ENCODE peak calls at places on chromosomes 4 and X, in six cellular contexts. H, Q, A, O, U and V are unnamed samples.

GRCh38 chrX:30220646-30221045 is 5.3 kb downstream of the MAGEB2 start:
- DNase-seq in H (no peak), Q (no peak), A (no peak), O (no peak), U (no peak), V (no peak)

GRCh38 chrX:148333989-148334388 is 166.4 kb upstream of the AFF2 start:
- DNase-seq in H (no peak), Q (peak), A (no peak), O (no peak), U (no peak), V (no peak)

GRCh38 chrX:17294561-17294960 is 80.4 kb upstream of the NHS start:
- DNase-seq in H (no peak), Q (no peak), A (no peak), O (no peak), U (no peak), V (no peak)

GRCh38 chrX:40282901-40283674 is 185.3 kb upstream of the BCOR start:
- DNase-seq in H (no peak), Q (no peak), A (no peak), O (no peak), U (no peak), V (no peak)

GRCh38 chrX:12434493-12434892 is 296.2 kb downstream of the FRMPD4 start:
- DNase-seq in H (no peak), Q (no peak), A (no peak), O (no peak), U (no peak), V (no peak)

GRCh38 chr4:6471303-6472007 is 959 bp downstream of the PPP2R2C start:
- DNase-seq in H (no peak), Q (no peak), A (peak), O (no peak), U (no peak), V (no peak)

GRCh38 chr4:26542996-26543395 is 40.9 kb upstream of the TBC1D19 start:
- DNase-seq in H (no peak), Q (no peak), A (no peak), O (no peak), U (no peak), V (no peak)

GRCh38 chr4:157655101-157655818 is 434.7 kb downstream of the GRIA2 start:
- DNase-seq in H (no peak), Q (no peak), A (no peak), O (no peak), U (no peak), V (no peak)

GRCh38 chrX:74593593-74593992 is 20.8 kb downstream of the RLIM start:
- DNase-seq in H (no peak), Q (no peak), A (no peak), O (no peak), U (no peak), V (no peak)

GRCh38 chrX:48890296-48890925 is 7.2 kb downstream of the TIMM17B start:
- DNase-seq in H (no peak), Q (no peak), A (peak), O (no peak), U (no peak), V (no peak)

GRCh38 chrX:18899796-18900380 is 84.0 kb downstream of the PHKA2 start:
- DNase-seq in H (no peak), Q (no peak), A (peak), O (no peak), U (no peak), V (peak)

GRCh38 chr4:142778430-142778829 is 67.7 kb downstream of the INPP4B start:
- DNase-seq in H (no peak), Q (no peak), A (no peak), O (no peak), U (no peak), V (no peak)

GRCh38 chr4:124641715-124642380 is 70.7 kb downstream of the ANKRD50 start:
- DNase-seq in H (no peak), Q (no peak), A (peak), O (no peak), U (no peak), V (no peak)

GRCh38 chr4:81260443-81261102 is 45.6 kb upstream of the PRKG2 start:
- DNase-seq in H (no peak), Q (no peak), A (peak), O (no peak), U (no peak), V (no peak)

GRCh38 chr4:165505991-165506779 is 127.4 kb downstream of the CPE start:
- DNase-seq in H (no peak), Q (no peak), A (no peak), O (no peak), U (no peak), V (no peak)

GRCh38 chr4:3257125-3257690 is 8.2 kb downstream of the MSANTD1 start:
- DNase-seq in H (peak), Q (no peak), A (peak), O (no peak), U (no peak), V (no peak)

GRCh38 chr4:71814433-71814832 is 30.6 kb upstream of the GC start:
- DNase-seq in H (no peak), Q (no peak), A (no peak), O (no peak), U (no peak), V (no peak)

GRCh38 chr4:108029321-108029720 is 39.6 kb downstream of the HADH start:
- DNase-seq in H (no peak), Q (peak), A (no peak), O (no peak), U (no peak), V (no peak)

GRCh38 chrX:154734101-154734781 is 16.6 kb downstream of the GAB3 start:
- DNase-seq in H (no peak), Q (peak), A (no peak), O (no peak), U (no peak), V (peak)

GRCh38 chrX:102832661-102833060 is 104.4 kb upstream of the RAB40AL start:
- DNase-seq in H (no peak), Q (no peak), A (peak), O (peak), U (no peak), V (no peak)

GRCh38 chr4:124694961-124695598 is 17.5 kb downstream of the ANKRD50 start:
- DNase-seq in H (no peak), Q (no peak), A (no peak), O (no peak), U (no peak), V (no peak)